ENCODE peak calls at places on chromosomes 2 and 18, in eight cellular contexts. A, X, E, T, J, G, Z and S are unnamed samples.

GRCh38 chr18:40687401-40687800 is 1267.6 kb upstream of the PIK3C3 start:
- DNase-seq in A (no peak), T (no peak), X (no peak), Z (no peak), E (no peak), G (no peak), J (no peak), S (no peak)

GRCh38 chr2:208252766-208253492 is 1.9 kb downstream of the IDH1 start:
- DNase-seq in G (no peak), A (no peak), Z (no peak), E (peak), X (no peak), T (no peak), J (no peak), S (no peak)

GRCh38 chr18:4544131-4544530 is 89.0 kb upstream of the DLGAP1 start:
- DNase-seq in E (no peak), G (no peak), A (no peak), Z (no peak), J (no peak), X (no peak), T (no peak), S (no peak)

GRCh38 chr2:217332866-217333265 is 473.0 kb upstream of the TNP1 start:
- DNase-seq in G (no peak), X (no peak), A (no peak), J (no peak), T (no peak), Z (no peak), E (no peak), S (no peak)

GRCh38 chr2:60058781-60059180 is 494.7 kb downstream of the BCL11A start:
- DNase-seq in G (no peak), A (no peak), X (no peak), Z (no peak), J (no peak), T (no peak), E (no peak), S (no peak)

GRCh38 chr2:200861617-200862016 is 2.8 kb downstream of the CLK1 start:
- DNase-seq in E (no peak), X (no peak), Z (no peak), G (no peak), A (no peak), T (no peak), J (no peak), S (no peak)

GRCh38 chr2:56047136-56047535 is 123.6 kb upstream of the EFEMP1 start:
- DNase-seq in E (no peak), G (no peak), X (no peak), J (no peak), T (no peak), A (no peak), Z (no peak), S (no peak)

GRCh38 chr18:26386002-26386401 is 159.8 kb downstream of the TAF4B start:
- DNase-seq in T (no peak), J (no peak), G (no peak), X (no peak), E (no peak), A (no peak), Z (no peak), S (no peak)

GRCh38 chr18:11808001-11808855 is 43.0 kb upstream of the CHMP1B start:
- DNase-seq in A (no peak), G (no peak), Z (no peak), T (peak), J (no peak), E (no peak), X (no peak), S (no peak)

GRCh38 chr2:238382381-238382781 is 44.3 kb upstream of the ASB1 start:
- DNase-seq in G (peak), Z (no peak), E (no peak), A (no peak), T (no peak), J (no peak), X (peak), S (no peak)

GRCh38 chr2:237280235-237280634 is 133.7 kb downstream of the COL6A3 start:
- DNase-seq in E (no peak), A (no peak), G (no peak), T (no peak), J (no peak), X (no peak), Z (no peak), S (no peak)

GRCh38 chr2:219056176-219056895 is 4.4 kb downstream of the IHH start:
- DNase-seq in J (peak), Z (no peak), E (no peak), X (peak), G (no peak), A (no peak), T (no peak), S (no peak)

GRCh38 chr2:118720866-118721265 is 126.6 kb downstream of the EN1 start:
- DNase-seq in X (no peak), E (no peak), G (no peak), A (no peak), Z (no peak), J (no peak), T (no peak), S (no peak)

GRCh38 chr2:238489896-238490295 is 63.2 kb downstream of the ASB1 start:
- DNase-seq in G (peak), E (no peak), Z (no peak), X (no peak), T (no peak), J (peak), A (no peak), S (no peak)

GRCh38 chr18:20971886-20972267 is 139.7 kb downstream of the ROCK1 start:
- DNase-seq in J (no peak), X (no peak), G (no peak), A (no peak), Z (no peak), T (peak), E (peak), S (no peak)

GRCh38 chr2:99430614-99431258 is 59.1 kb downstream of the REV1 start:
- DNase-seq in Z (no peak), A (no peak), J (no peak), X (no peak), E (no peak), T (no peak), G (no peak), S (no peak)

GRCh38 chr2:70088508-70089219 is 1.4 kb downstream of the PCBP1 start:
- DNase-seq in T (no peak), X (no peak), A (no peak), Z (no peak), G (no peak), E (no peak), J (peak), S (no peak)

GRCh38 chr2:203261326-203262159 is 22.7 kb downstream of the CYP20A1 start:
- DNase-seq in J (no peak), E (no peak), A (no peak), T (no peak), G (no peak), X (no peak), Z (no peak), S (no peak)

GRCh38 chr2:26649322-26649721 is 8.2 kb upstream of the CIB4 start:
- DNase-seq in Z (no peak), J (peak), T (no peak), A (no peak), X (peak), E (no peak), G (peak), S (no peak)

GRCh38 chr2:33521791-33522281 is 45.4 kb downstream of the RASGRP3 start:
- DNase-seq in J (no peak), G (no peak), A (no peak), E (no peak), T (no peak), X (no peak), Z (no peak), S (no peak)

GRCh38 chr2:174836345-174836999 is 72.2 kb upstream of the CHRNA1 start:
- DNase-seq in T (no peak), Z (no peak), A (no peak), G (no peak), X (no peak), E (no peak), J (no peak), S (no peak)

GRCh38 chr2:1731512-1731962 is 12.8 kb downstream of the PXDN start:
- DNase-seq in T (no peak), G (no peak), E (no peak), J (peak), X (peak), Z (no peak), A (peak), S (no peak)

GRCh38 chr2:38214209-38214717 is 138.3 kb upstream of the CYP1B1 start:
- DNase-seq in Z (no peak), J (no peak), X (no peak), T (no peak), A (no peak), G (no peak), E (no peak), S (no peak)

GRCh38 chr18:34222025-34222395 is 2.7 kb downstream of the NOL4 start:
- DNase-seq in G (peak), T (no peak), X (no peak), Z (no peak), A (no peak), E (no peak), J (no peak), S (peak)

GRCh38 chr18:55124078-55124477 is 164.8 kb upstream of the CCDC68 start:
- DNase-seq in E (no peak), T (no peak), X (no peak), A (no peak), J (no peak), Z (no peak), G (no peak), S (no peak)

GRCh38 chr2:226791487-226792081 is 8.0 kb downstream of the IRS1 start:
- DNase-seq in A (peak), E (peak), J (peak), G (peak), Z (peak), T (no peak), X (peak), S (peak)

GRCh38 chr2:119732026-119732425 is 27.7 kb upstream of the PTPN4 start:
- DNase-seq in J (no peak), X (no peak), T (no peak), G (no peak), A (no peak), Z (no peak), E (no peak), S (no peak)

GRCh38 chr2:60313470-60314172 is 239.8 kb downstream of the BCL11A start:
- DNase-seq in G (no peak), Z (no peak), X (no peak), J (no peak), A (no peak), E (no peak), T (no peak), S (no peak)

GRCh38 chr2:95121150-95121494 is 486 bp downstream of the MRPS5 start:
- DNase-seq in A (no peak), T (no peak), Z (no peak), X (no peak), J (no peak), G (no peak), E (no peak), S (peak)

GRCh38 chr2:4507706-4508105 is 804.3 kb downstream of the DCDC2C start:
- DNase-seq in J (no peak), A (no peak), Z (no peak), E (no peak), G (no peak), X (no peak), T (no peak), S (no peak)

GRCh38 chr2:121196849-121197155 is 88.2 kb downstream of the TFCP2L1 start:
- DNase-seq in A (no peak), T (no peak), Z (no peak), J (peak), G (peak), E (no peak), X (no peak), S (no peak)

GRCh38 chr2:135667045-135667444 is 74.6 kb upstream of the UBXN4 start:
- DNase-seq in E (no peak), J (no peak), A (no peak), G (no peak), T (no peak), Z (no peak), X (no peak), S (no peak)

GRCh38 chr2:188974184-188974583 is at the start of gene COL3A1:
- DNase-seq in J (no peak), X (no peak), E (no peak), A (peak), Z (no peak), G (no peak), T (no peak), S (no peak)

GRCh38 chr18:8212893-8213805 is 396.1 kb upstream of the RAB12 start:
- DNase-seq in Z (no peak), A (no peak), E (no peak), T (no peak), J (no peak), G (no peak), X (no peak), S (no peak)

GRCh38 chr2:161131804-161132203 is 28.4 kb upstream of the TANK start:
- DNase-seq in J (no peak), Z (no peak), A (no peak), E (no peak), X (no peak), G (no peak), T (no peak), S (no peak)

GRCh38 chr2:118981627-118982026 is 39.6 kb downstream of the MARCO start:
- DNase-seq in X (no peak), T (no peak), G (no peak), J (no peak), E (no peak), A (no peak), Z (no peak), S (no peak)

GRCh38 chr18:43108469-43108868 is 7.0 kb downstream of the RIT2 start:
- DNase-seq in T (no peak), A (no peak), E (no peak), G (no peak), Z (no peak), J (no peak), X (no peak), S (no peak)

GRCh38 chr2:241774419-241775222 is 2.0 kb upstream of the GAL3ST2 start:
- DNase-seq in G (peak), T (peak), J (peak), A (peak), Z (no peak), X (peak), E (no peak), S (no peak)

DNA sequence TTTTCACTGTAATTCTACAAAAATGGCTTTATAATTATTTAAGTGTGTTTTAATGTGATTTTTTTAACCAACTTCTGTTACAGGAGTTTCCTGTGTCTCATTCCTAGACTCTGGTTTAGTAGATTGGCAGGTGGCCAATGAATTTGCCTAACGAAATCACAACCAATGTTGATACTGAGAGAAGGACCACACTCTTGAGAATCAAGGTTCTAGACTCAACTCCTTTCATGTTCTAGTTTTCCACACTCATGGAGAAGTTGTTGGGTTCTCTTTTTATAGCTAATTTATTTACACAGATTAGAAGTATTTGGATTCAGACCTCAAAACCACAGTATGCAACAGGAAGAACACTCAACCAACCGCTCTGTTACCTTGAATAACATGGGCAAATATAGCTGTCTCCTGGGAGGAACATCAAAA is 22.6 kb upstream of the USP34 start:
- DNase-seq in J (no peak), E (no peak), Z (no peak), T (no peak), X (no peak), A (no peak), G (no peak), S (no peak)
- H3K27ac ChIP-seq in J (no peak), E (no peak), Z (no peak), T (no peak), X (peak), A (no peak), G (no peak), S (no peak)

DNA sequence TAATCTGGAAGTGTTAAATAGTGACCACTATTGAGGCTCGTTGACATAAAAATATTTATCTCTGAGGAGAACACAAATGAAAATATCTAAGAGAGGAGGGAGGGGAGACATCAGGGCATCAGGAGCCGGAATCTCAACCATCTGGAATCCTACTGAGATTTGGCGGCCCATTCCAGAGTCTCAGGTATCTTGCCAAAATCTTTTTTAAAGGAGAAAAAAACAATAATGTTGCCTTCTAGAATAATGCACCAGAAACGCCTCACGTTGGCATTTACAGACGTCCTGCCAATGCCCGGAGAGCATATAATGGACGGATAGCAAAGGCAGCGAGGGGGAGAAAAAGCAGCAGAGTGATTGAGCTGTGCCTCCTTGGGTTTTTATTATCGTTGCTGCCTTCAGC is 30.8 kb upstream of the EGR4 start:
- DNase-seq in G (no peak), Z (no peak), A (no peak), J (no peak), E (no peak), T (no peak), X (no peak), S (no peak)
- TF ChIP-seq POLR2A in G (no peak), Z (no peak), A (no peak), J (no peak), E (no peak), T (no peak), X (no peak), S (no peak)

GRCh38 chr2:215839816-215840215 is 173.5 kb downstream of the MREG start:
- DNase-seq in Z (no peak), J (no peak), X (no peak), A (no peak), T (no peak), G (peak), E (no peak), S (no peak)

GRCh38 chr2:215847056-215847455 is 166.3 kb downstream of the MREG start:
- DNase-seq in G (no peak), X (no peak), A (no peak), E (no peak), T (no peak), Z (no peak), J (no peak), S (no peak)

GRCh38 chr2:215845839-215846586 is 167.3 kb downstream of the MREG start:
- DNase-seq in E (no peak), Z (no peak), T (no peak), J (no peak), X (no peak), G (no peak), A (no peak), S (no peak)

GRCh38 chr2:215841175-215841816 is 172.1 kb downstream of the MREG start:
- DNase-seq in J (no peak), Z (no peak), G (peak), T (no peak), X (no peak), E (no peak), A (peak), S (no peak)

GRCh38 chr2:215843579-215843978 is 169.8 kb downstream of the MREG start:
- DNase-seq in A (no peak), X (no peak), E (no peak), G (no peak), J (no peak), Z (no peak), T (peak), S (no peak)
- TF ChIP-seq POLR2AphosphoS5 in A (no peak), X (peak), E (no peak), G (no peak), J (no peak), Z (no peak), T (no peak), S (peak)

DNA sequence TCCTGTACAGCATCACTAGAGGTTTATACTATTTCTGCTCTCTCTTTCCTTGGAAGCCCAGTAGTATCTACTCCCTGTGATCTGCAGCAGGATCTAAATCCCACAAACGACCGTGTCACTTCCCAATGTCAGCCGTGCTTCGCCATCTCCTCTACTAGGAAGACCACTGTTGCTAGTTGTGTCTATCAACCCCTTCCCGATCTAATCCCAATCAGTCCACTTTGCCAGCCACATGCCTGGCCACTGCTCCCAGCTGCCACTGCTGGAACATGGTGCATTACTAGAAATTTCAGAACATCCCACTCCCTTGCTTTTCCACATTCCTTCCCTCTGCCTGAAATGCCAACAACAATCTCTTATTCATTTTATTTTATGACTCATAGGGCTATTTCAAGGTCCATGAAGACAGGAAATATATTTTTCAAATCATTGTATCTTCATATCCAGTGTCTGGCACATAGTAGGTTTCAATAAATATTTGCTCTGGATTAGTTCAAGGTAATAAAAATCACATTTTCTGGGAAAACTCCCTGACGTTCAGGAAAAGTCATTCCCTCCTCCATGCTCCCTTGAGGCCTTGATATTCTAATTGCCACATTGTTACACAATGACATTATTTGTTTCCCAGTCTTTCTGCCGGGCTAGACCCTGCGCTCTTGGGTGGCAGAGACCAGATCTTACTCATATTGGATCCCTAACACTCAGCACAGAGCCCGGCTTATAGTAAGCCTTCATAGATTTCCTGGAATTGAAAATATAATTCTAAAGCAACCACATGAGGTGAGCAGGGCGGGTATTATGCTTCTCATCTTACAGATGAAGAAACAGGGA is 2.1 kb upstream of the TRIB2 start:
- DNase-seq in A (no peak), T (no peak), G (no peak), X (no peak), E (no peak), Z (no peak), J (no peak), S (no peak)
- H3K27ac ChIP-seq in A (peak), T (peak), G (peak), X (peak), E (no peak), Z (peak), J (peak), S (peak)

GRCh38 chr18:77140439-77141109 is 8.0 kb upstream of the MBP start:
- DNase-seq in Z (no peak), X (no peak), A (peak), E (no peak), J (no peak), T (no peak), G (no peak), S (peak)
- TF ChIP-seq POLR2A in Z (no peak), X (no peak), A (no peak), E (no peak), J (no peak), T (no peak), G (no peak), S (no peak)

GRCh38 chr2:224532441-224532840 is 52.7 kb downstream of the CUL3 start:
- DNase-seq in T (no peak), Z (no peak), E (no peak), X (no peak), J (no peak), G (no peak), A (no peak), S (no peak)
- TF ChIP-seq POLR2AphosphoS5 in T (no peak), Z (no peak), E (no peak), X (no peak), J (no peak), G (no peak), A (no peak), S (no peak)

GRCh38 chr2:43318791-43319190 is 92.4 kb upstream of the ZFP36L2 start:
- DNase-seq in G (no peak), T (no peak), E (no peak), A (no peak), Z (no peak), J (no peak), X (no peak), S (no peak)
- H3K27ac ChIP-seq in G (no peak), T (no peak), E (no peak), A (no peak), Z (no peak), J (no peak), X (no peak), S (no peak)

GRCh38 chr2:127106998-127107621 is at the start of gene BIN1:
- DNase-seq in A (peak), G (peak), T (peak), X (peak), Z (peak), J (peak), E (peak), S (peak)
- TF ChIP-seq POLR2A in A (peak), G (peak), T (no peak), X (no peak), Z (no peak), J (peak), E (no peak), S (peak)

GRCh38 chr18:987325-988186 is 82.9 kb downstream of the ADCYAP1 start:
- DNase-seq in E (peak), G (no peak), A (no peak), Z (no peak), X (no peak), T (no peak), J (no peak), S (no peak)
- TF ChIP-seq POLR2AphosphoS5 in E (peak), G (no peak), A (no peak), Z (no peak), X (no peak), T (no peak), J (no peak), S (no peak)